ENCODE peak calls at places on chromosomes 16 and 17, in four cellular contexts. Z is COR-L47, W is left lung, Q is suprapubic skin. P is an unnamed sample.

GRCh38 chr17:59607817-59608403 is 11.8 kb upstream of the CLTC start:
- DNase-seq in W (no peak), Z (no peak), Q (no peak), P (peak; percentile 64)

GRCh38 chr17:55518549-55518948 is 7.3 kb upstream of the SMIM36 start:
- DNase-seq in W (no peak), Z (no peak), Q (no peak), P (no peak)

GRCh38 chr17:10082795-10083194 is 115.6 kb downstream of the GAS7 start:
- DNase-seq in Z (no peak), Q (no peak), W (no peak), P (no peak)

GRCh38 chr16:4660454-4661007 is 32.8 kb upstream of the NUDT16L1 start:
- DNase-seq in W (peak; percentile 89), Z (peak; percentile 86), Q (no peak), P (no peak)

GRCh38 chr16:68739964-68740627 is 3.0 kb downstream of the CDH1 start:
- DNase-seq in Z (no peak), Q (no peak), W (no peak), P (no peak)

GRCh38 chr17:78316867-78317816 is 42.7 kb downstream of the SOCS3 start:
- DNase-seq in Z (peak; percentile 28), W (peak; percentile 86), Q (peak; percentile 67), P (peak; percentile 91)

GRCh38 chr17:40658396-40658795 is 6.6 kb downstream of the KRT222 start:
- DNase-seq in W (no peak), Z (no peak), Q (no peak), P (no peak)

GRCh38 chr16:31298958-31299357 is 39.2 kb downstream of the ITGAM start:
- DNase-seq in W (no peak), Q (no peak), Z (no peak), P (no peak)

GRCh38 chr17:3974138-3974687 is 10.0 kb upstream of the ATP2A3 start:
- DNase-seq in Z (no peak), W (no peak), Q (peak; percentile 49), P (no peak)

GRCh38 chr16:87056083-87056482 is 261.1 kb downstream of the C16orf95 start:
- DNase-seq in W (no peak), Q (no peak), Z (no peak), P (no peak)

GRCh38 chr17:63189082-63189481 is 223.0 kb downstream of the TANC2 start:
- DNase-seq in W (no peak), Z (no peak), Q (no peak), P (no peak)